ENCODE peak calls at places on chromosome 19, in seven cellular contexts. R is naive thymus-derived CD8-positive, alpha-beta T cell; Z is activated naive CD4-positive, alpha-beta T cell treated with anti-CD3 and anti-CD28 coated beads, Interleukin-2, amount 50 U/mL, for 16 hours; D is CD8-positive, alpha-beta memory T cell; G is activated CD4-positive, CD25-positive, alpha-beta regulatory T cell treated with anti-CD3 and anti-CD28 coated beads, Interleukin-2, amount 50 U/mL, for 16 hours; H is stimulated activated CD4-positive, alpha-beta T cell treated with anti-CD3 and anti-CD28 coated beads, Interleukin-1b, Interleukin-23, amount 100 ng/mL, for 1 hour; Y is AG04449. O is an unnamed sample.
A peak's percentile ranks its signal among the peaks of the same experiment; 100 is the strongest.

GRCh38 chr19:28288850-28289249 is 924.1 kb downstream of the UQCRFS1 start:
- DNase-seq in R (no peak), Z (no peak), D (no peak), G (no peak), H (no peak), Y (no peak), O (no peak)

GRCh38 chr19:40601061-40601973 is at the start of gene LTBP4:
- DNase-seq in R (peak; percentile 67), Z (no peak), D (peak; percentile 68), G (no peak), H (no peak), Y (no peak), O (no peak)

GRCh38 chr19:41192574-41193419 is at the start of gene CYP2S1:
- DNase-seq in R (no peak), Z (peak; percentile 18), D (no peak), G (no peak), H (no peak), Y (no peak), O (no peak)

GRCh38 chr19:4455742-4456565 is 1.6 kb downstream of the UBXN6 start:
- DNase-seq in R (no peak), Z (no peak), D (no peak), G (no peak), H (no peak), Y (no peak), O (no peak)

GRCh38 chr19:15456871-15457700 is 7.3 kb downstream of the RASAL3 start:
- DNase-seq in R (peak; percentile 60), Z (no peak), D (no peak), G (no peak), H (no peak), Y (no peak), O (peak; percentile 89)

GRCh38 chr19:1274081-1274851 is 1.1 kb upstream of the FAM174C start:
- DNase-seq in R (no peak), Z (no peak), D (no peak), G (no peak), H (no peak), Y (no peak), O (no peak)

GRCh38 chr19:42284066-42284501 is 15.0 kb downstream of the CIC start:
- DNase-seq in R (peak; percentile 91), Z (peak; percentile 81), D (peak; percentile 91), G (peak; percentile 64), H (peak; percentile 74), Y (no peak), O (peak; percentile 72)

GRCh38 chr19:55355213-55355821 is 798 bp upstream of the COX6B2 start:
- DNase-seq in R (no peak), Z (no peak), D (no peak), G (no peak), H (no peak), Y (no peak), O (no peak)

GRCh38 chr19:2423913-2424685 is 3.3 kb downstream of the TIMM13 start:
- DNase-seq in R (no peak), Z (no peak), D (no peak), G (no peak), H (no peak), Y (no peak), O (no peak)

GRCh38 chr19:44072543-44073401 is 813 bp downstream of the ZNF284 start:
- DNase-seq in R (no peak), Z (no peak), D (no peak), G (no peak), H (no peak), Y (no peak), O (no peak)

GRCh38 chr19:609001-609340 is 19.3 kb downstream of the HCN2 start:
- DNase-seq in R (no peak), Z (no peak), D (no peak), G (no peak), H (no peak), Y (no peak), O (no peak)

O was measured in NCI-H1048.